ENCODE peak calls at places on chromosomes 2 and 18, in eight cellular contexts. V is AG09309; U is psoas muscle; D is fibroblast of pulmonary artery; O is left lung; K is CD8-positive, alpha-beta T cell; Y is cardiac fibroblast; H is fibroblast of mammary gland. M is an unnamed sample.

GRCh38 chr18:13612111-13612997 is 114.0 kb downstream of the FAM210A start:
- DNase-seq in V (no peak), U (no peak), D (no peak), O (no peak), K (peak; percentile 57), Y (no peak), H (no peak), M (no peak)

GRCh38 chr2:237408280-237408679 is 5.7 kb downstream of the COL6A3 start:
- DNase-seq in V (no peak), U (peak; percentile 56), D (peak; percentile 45), O (no peak), K (no peak), Y (peak; percentile 78), H (peak; percentile 79), M (no peak)

GRCh38 chr18:79560042-79560860 is 119.4 kb upstream of the CTDP1 start:
- DNase-seq in V (no peak), U (no peak), D (no peak), O (peak; percentile 22), K (no peak), Y (no peak), H (no peak), M (peak; percentile 71)

GRCh38 chr2:159083601-159084000 is 115.2 kb downstream of the TANC1 start:
- DNase-seq in V (no peak), U (no peak), D (peak; percentile 61), O (no peak), K (no peak), Y (peak; percentile 56), H (peak; percentile 27), M (no peak)

GRCh38 chr2:146661494-146662096 is 1183.2 kb upstream of the ACVR2A start:
- DNase-seq in V (peak; percentile 7), U (no peak), D (peak; percentile 71), O (no peak), K (no peak), Y (peak; percentile 70), H (peak; percentile 61), M (no peak)

GRCh38 chr2:88090446-88091283 is 23.0 kb downstream of the SMYD1 start:
- DNase-seq in V (no peak), U (no peak), D (no peak), O (no peak), K (no peak), Y (no peak), H (no peak), M (no peak)

GRCh38 chr2:163157411-163157810 is 318.8 kb upstream of the KCNH7 start:
- DNase-seq in V (no peak), U (no peak), D (peak; percentile 33), O (no peak), K (no peak), Y (peak; percentile 60), H (peak; percentile 30), M (no peak)

GRCh38 chr2:210303498-210303897 is 11.5 kb downstream of the MYL1 start:
- DNase-seq in V (no peak), U (no peak), D (no peak), O (no peak), K (no peak), Y (no peak), H (no peak), M (no peak)

GRCh38 chr18:79683626-79684282 is 4.2 kb downstream of the CTDP1 start:
- DNase-seq in V (no peak), U (no peak), D (no peak), O (no peak), K (no peak), Y (no peak), H (no peak), M (no peak)

DNA sequence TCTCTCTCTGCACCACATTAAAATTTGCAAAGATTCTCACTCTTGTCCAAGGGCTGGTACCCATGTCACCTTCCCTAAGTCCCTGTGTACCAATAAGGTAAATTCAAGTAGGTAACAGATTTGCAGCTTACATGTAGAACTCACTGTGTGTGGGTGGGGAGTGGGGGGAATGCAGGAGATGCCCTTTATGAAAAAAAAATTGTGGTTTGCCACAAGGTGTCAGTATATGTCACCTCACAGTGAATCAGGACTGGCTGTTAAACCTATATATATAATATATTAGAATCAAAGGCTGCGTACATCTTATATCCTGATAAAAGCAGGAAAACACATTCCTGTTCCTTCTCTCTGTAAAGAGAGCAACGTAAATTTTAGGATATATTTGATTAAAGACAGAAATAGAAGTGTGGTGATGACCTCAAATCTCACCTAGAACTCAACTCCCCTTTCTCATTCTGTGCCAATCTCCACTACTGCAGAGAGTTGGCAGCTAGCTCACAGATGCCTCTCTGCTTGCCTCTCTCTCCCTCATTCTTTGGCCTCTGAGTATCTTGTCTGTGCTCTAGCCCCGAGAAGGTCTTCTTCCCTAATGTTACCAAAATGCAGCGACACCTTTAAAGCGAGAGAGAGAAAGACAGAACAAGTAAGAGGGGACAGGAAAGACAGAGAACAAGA is 529 bp downstream of the XDH start:
- DNase-seq in V (no peak), U (no peak), D (no peak), O (no peak), K (no peak), Y (peak; percentile 14), H (peak; percentile 28), M (no peak)
- H3K4me3 ChIP-seq in V (no peak overlapping the region), U (no peak overlapping the region), D (no peak overlapping the region), O (no peak overlapping the region), K (no peak overlapping the region), Y (no peak overlapping the region), H (no peak overlapping the region), M (no peak overlapping the region)

GRCh38 chr2:151947524-151948165 is 119.4 kb upstream of the ARL5A start:
- DNase-seq in V (no peak), U (peak; percentile 20), D (no peak), O (peak; percentile 40), K (no peak), Y (peak; percentile 17), H (peak; percentile 53), M (peak; percentile 24)
- H3K4me3 ChIP-seq in V (no peak overlapping the region), U (peak overlapping the region; percentile 47), D (no peak overlapping the region), O (peak overlapping the region; percentile 3), K (no peak overlapping the region), Y (no peak overlapping the region), H (no peak overlapping the region), M (peak overlapping the region; percentile 39)

GRCh38 chr2:179691235-179691634 is 170.2 kb downstream of the ZNF385B start:
- DNase-seq in V (no peak), U (no peak), D (no peak), O (no peak), K (no peak), Y (peak; percentile 34), H (peak; percentile 35), M (no peak)
- H3K4me3 ChIP-seq in V (no peak overlapping the region), U (no peak overlapping the region), D (no peak overlapping the region), O (no peak overlapping the region), K (no peak overlapping the region), Y (no peak overlapping the region), H (no peak overlapping the region), M (no peak overlapping the region)

DNA sequence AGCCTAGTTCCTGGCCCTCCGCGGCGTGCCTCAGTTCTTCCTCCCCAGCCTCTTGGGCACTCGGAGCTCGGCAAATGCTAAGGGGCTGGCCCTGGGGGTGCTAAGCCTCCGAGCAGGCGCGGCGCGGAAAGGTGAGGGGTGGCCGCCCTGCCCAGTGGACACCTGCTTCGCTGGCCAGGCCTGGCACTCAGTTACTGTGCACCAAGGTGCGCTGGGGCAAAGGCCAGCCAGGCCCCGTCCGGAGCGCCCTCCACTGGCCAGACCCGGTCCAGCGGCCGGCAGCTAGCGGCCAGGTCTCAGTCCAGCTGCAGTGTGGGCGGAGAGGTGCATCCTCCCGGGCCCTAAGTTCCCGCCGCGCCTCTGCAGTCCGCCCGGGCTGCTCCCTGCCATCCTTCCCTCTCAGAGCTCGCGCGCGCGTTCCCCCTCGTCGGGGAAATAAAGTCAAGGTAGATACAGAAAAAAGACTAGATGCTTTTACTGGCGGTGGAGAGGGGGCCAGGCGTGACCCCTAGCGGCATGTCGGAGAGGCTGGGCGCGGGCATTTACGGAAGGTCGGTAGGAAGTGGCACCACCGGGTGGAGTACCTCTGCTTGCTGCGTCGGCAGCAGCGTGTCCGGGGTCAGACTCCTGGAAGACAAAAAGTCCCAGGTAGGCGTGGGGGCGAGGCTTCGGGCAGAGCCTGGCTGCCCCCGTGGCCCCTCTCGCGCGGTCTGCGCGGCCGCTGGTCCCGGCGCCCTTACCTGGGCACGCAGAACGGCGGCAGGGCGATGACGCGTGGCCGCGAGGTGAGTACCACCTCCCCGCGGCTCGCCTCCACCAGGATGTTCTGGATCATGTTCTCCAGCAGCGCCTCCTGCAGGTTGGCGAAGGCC is 9.4 kb upstream of the CRYBA2 start:
- DNase-seq in V (no peak), U (peak; percentile 41), D (peak; percentile 27), O (peak; percentile 72), K (no peak), Y (peak; percentile 19), H (peak; percentile 30), M (peak; percentile 73)
- H3K4me3 ChIP-seq in V (no peak overlapping the region), U (peak overlapping the region; percentile 18), D (no peak overlapping the region), O (peak overlapping the region; percentile 21), K (peak overlapping the region; percentile 41), Y (no peak overlapping the region), H (no peak overlapping the region), M (no peak overlapping the region)

DNA sequence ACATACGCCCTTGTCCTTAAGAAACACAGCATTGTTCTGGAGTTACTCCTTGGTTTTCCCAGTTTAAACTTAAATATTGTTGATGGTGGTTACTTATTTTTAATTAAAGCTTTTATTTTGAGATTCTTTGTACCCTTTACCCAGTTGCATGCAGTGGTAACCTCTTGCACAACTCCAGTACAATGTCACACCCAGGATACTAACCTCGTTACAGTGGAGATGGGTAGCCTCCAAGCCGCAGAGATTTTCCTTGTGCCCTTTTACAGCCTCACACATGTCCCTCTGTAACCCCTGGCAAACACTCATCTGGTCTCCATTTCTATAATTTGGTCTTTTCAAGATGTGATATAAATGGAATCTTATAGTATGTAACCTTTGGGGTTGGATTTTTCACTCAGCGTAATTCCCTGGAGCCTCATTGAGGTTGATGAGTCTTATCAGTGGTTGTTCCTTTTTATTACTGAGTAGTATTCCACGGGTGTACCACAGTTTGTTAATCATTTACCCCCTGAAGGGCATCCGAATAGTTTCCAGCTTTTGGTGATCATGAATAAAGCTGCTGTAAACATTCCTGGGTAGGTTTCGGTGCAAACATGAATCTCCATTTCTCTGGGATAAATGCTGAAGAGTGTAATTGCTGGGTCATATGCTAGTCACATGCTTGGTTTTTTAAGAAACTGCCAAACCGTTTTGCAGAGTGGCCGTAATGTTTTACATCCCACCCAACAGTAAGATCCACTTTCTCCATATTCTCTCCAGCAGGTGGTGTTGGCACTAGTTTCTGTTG is 68.5 kb downstream of the DGKD start:
- DNase-seq in V (no peak), U (no peak), D (no peak), O (no peak), K (no peak), Y (no peak), H (no peak), M (no peak)
- H3K4me3 ChIP-seq in V (no peak overlapping the region), U (peak overlapping the region; percentile 77), D (no peak overlapping the region), O (no peak overlapping the region), K (peak overlapping the region; percentile 25), Y (no peak overlapping the region), H (no peak overlapping the region), M (no peak overlapping the region)

GRCh38 chr2:179438653-179439052 is 174.0 kb upstream of the SESTD1 start:
- DNase-seq in V (no peak), U (no peak), D (no peak), O (no peak), K (no peak), Y (no peak), H (no peak), M (no peak)
- H3K4me3 ChIP-seq in V (no peak overlapping the region), U (no peak overlapping the region), D (no peak overlapping the region), O (no peak overlapping the region), K (no peak overlapping the region), Y (no peak overlapping the region), H (no peak overlapping the region), M (no peak overlapping the region)

GRCh38 chr2:38643021-38643671 is 22.8 kb upstream of the GALM start:
- DNase-seq in V (no peak), U (no peak), D (no peak), O (no peak), K (no peak), Y (no peak), H (no peak), M (no peak)
- H3K4me3 ChIP-seq in V (no peak overlapping the region), U (no peak overlapping the region), D (no peak overlapping the region), O (no peak overlapping the region), K (no peak overlapping the region), Y (no peak overlapping the region), H (no peak overlapping the region), M (no peak overlapping the region)

M was measured in breast epithelium.